ENCODE peak calls at places on chromosomes 1 and 21, in seven cellular contexts. J is thoracic aorta, T is brain microvascular endothelial cell, S is AG04450, Q is body of pancreas, C is left lung, R is transverse colon. Y is an unnamed sample.

GRCh38 chr1:35725591-35725990 is 6.9 kb upstream of the C1orf216 start:
- DNase-seq in C (no peak), S (no peak), J (no peak), Q (no peak), R (no peak), T (no peak), Y (no peak)

GRCh38 chr1:31327381-31327780 is 30.5 kb downstream of the ZCCHC17 start:
- DNase-seq in S (no peak), J (no peak), Q (no peak), R (no peak), T (no peak), C (no peak), Y (no peak)

GRCh38 chr21:45152265-45152746 is 77.9 kb downstream of the ADARB1 start:
- DNase-seq in C (peak; percentile 64), Q (no peak), S (no peak), R (peak; percentile 50), J (no peak), T (peak; percentile 61), Y (no peak)

GRCh38 chr1:153941826-153942725 is 4.4 kb downstream of the DENND4B start:
- DNase-seq in T (no peak), Q (no peak), C (peak; percentile 27), J (no peak), R (no peak), S (no peak), Y (peak; percentile 9)

GRCh38 chr1:209653915-209654351 is 1.7 kb upstream of the LAMB3 start:
- DNase-seq in R (peak; percentile 56), S (no peak), J (no peak), Q (peak; percentile 65), T (no peak), C (no peak), Y (no peak)

GRCh38 chr1:90716552-90717355 is at the start of gene BARHL2:
- DNase-seq in J (no peak), S (no peak), C (no peak), T (no peak), Q (no peak), R (no peak), Y (no peak)

GRCh38 chr1:169795687-169796086 is 980 bp upstream of the METTL18 start:
- DNase-seq in J (no peak), Q (no peak), R (no peak), C (no peak), S (no peak), T (no peak), Y (no peak)

GRCh38 chr1:167331650-167332049 is 111.0 kb downstream of the POU2F1 start:
- DNase-seq in T (no peak), R (no peak), S (no peak), C (no peak), J (no peak), Q (no peak), Y (no peak)

GRCh38 chr1:155324717-155325595 is 4.3 kb downstream of the RUSC1 start:
- DNase-seq in R (peak; percentile 77), J (no peak), C (peak; percentile 66), Q (peak; percentile 59), S (no peak), T (peak; percentile 36), Y (peak; percentile 55)

GRCh38 chr1:24984800-24985552 is 54.9 kb upstream of the RUNX3 start:
- DNase-seq in J (no peak), R (no peak), S (no peak), T (no peak), Q (no peak), C (no peak), Y (no peak)

GRCh38 chr1:16187748-16188401 is 24.6 kb downstream of the ARHGEF19 start:
- DNase-seq in S (peak; percentile 58), Q (peak; percentile 79), J (peak; percentile 37), R (peak; percentile 82), C (peak; percentile 72), T (peak; percentile 77), Y (peak; percentile 83)

GRCh38 chr1:100799548-100799947 is 80.0 kb downstream of the VCAM1 start:
- DNase-seq in R (no peak), T (no peak), C (no peak), Q (no peak), S (no peak), J (no peak), Y (no peak)

GRCh38 chr1:212237651-212238050 is 47.6 kb upstream of the PPP2R5A start:
- DNase-seq in Q (no peak), C (no peak), J (no peak), R (peak; percentile 34), S (no peak), T (no peak), Y (no peak)

GRCh38 chr1:229002451-229002960 is 267.2 kb downstream of the RHOU start:
- DNase-seq in J (no peak), T (no peak), S (no peak), C (no peak), R (no peak), Q (no peak), Y (no peak)

GRCh38 chr1:170707116-170707515 is 43.2 kb downstream of the PRRX1 start:
- DNase-seq in S (no peak), R (no peak), Q (no peak), C (no peak), T (no peak), J (no peak), Y (no peak)

GRCh38 chr1:1937061-1937460 is 18.0 kb upstream of the TMEM52 start:
- DNase-seq in Q (no peak), R (no peak), C (no peak), J (no peak), S (no peak), T (no peak), Y (no peak)

GRCh38 chr1:77516106-77516505 is 166.4 kb downstream of the ZZZ3 start:
- DNase-seq in J (no peak), S (no peak), C (no peak), Q (no peak), T (no peak), R (no peak), Y (no peak)
- H3K27ac ChIP-seq in J (no peak overlapping the region), S (peak overlapping the region; percentile 98), C (no peak overlapping the region), Q (no peak overlapping the region), T (no peak overlapping the region), R (no peak overlapping the region), Y (no peak overlapping the region)

GRCh38 chr21:38852708-38853107 is 47.0 kb downstream of the ETS2 start:
- DNase-seq in S (no peak), R (no peak), J (no peak), Q (no peak), T (no peak), C (no peak), Y (no peak)

GRCh38 chr21:38849776-38850175 is 44.0 kb downstream of the ETS2 start:
- DNase-seq in R (no peak), J (no peak), Q (no peak), T (no peak), S (no peak), C (no peak), Y (no peak)

GRCh38 chr21:38852278-38852677 is 46.5 kb downstream of the ETS2 start:
- DNase-seq in C (no peak), S (no peak), Q (no peak), T (no peak), J (no peak), R (no peak), Y (no peak)

GRCh38 chr21:38850277-38850951 is 44.7 kb downstream of the ETS2 start:
- DNase-seq in T (no peak), S (no peak), Q (no peak), J (no peak), C (no peak), R (no peak), Y (no peak)

GRCh38 chr21:38853421-38853919 is 47.7 kb downstream of the ETS2 start:
- DNase-seq in C (no peak), T (peak; percentile 95), Q (peak; percentile 25), S (peak; percentile 82), R (no peak), J (no peak), Y (no peak)
- H3K27ac ChIP-seq in C (no peak overlapping the region), T (peak overlapping the region; percentile 39), Q (no peak overlapping the region), S (peak overlapping the region; percentile 11), R (no peak overlapping the region), J (no peak overlapping the region), Y (no peak overlapping the region)

GRCh38 chr1:234535208-234535607 is 56.2 kb upstream of the TARBP1 start:
- DNase-seq in Q (no peak), S (no peak), C (no peak), T (no peak), J (no peak), R (no peak), Y (no peak)
- H3K27ac ChIP-seq in Q (peak overlapping the region; percentile 99), S (no peak overlapping the region), C (peak overlapping the region; percentile 84), T (peak overlapping the region; percentile 91), J (peak overlapping the region; percentile 99), R (peak overlapping the region; percentile 93), Y (peak overlapping the region; percentile 99)

GRCh38 chr1:40096646-40096976 is 441 bp downstream of the PPT1 start:
- DNase-seq in Q (no peak), C (no peak), S (no peak), J (no peak), T (no peak), R (peak; percentile 12), Y (no peak)

GRCh38 chr1:40094481-40095110 is 2.5 kb downstream of the PPT1 start:
- DNase-seq in T (no peak), Q (no peak), R (no peak), J (no peak), C (no peak), S (no peak), Y (no peak)

GRCh38 chr1:40092811-40093617 is 4.0 kb downstream of the PPT1 start:
- DNase-seq in Q (no peak), T (no peak), S (no peak), R (no peak), C (no peak), J (no peak), Y (no peak)

GRCh38 chr1:40092241-40092640 is 4.8 kb downstream of the PPT1 start:
- DNase-seq in Q (no peak), T (no peak), R (no peak), S (no peak), C (no peak), J (no peak), Y (no peak)

GRCh38 chr1:40096977-40097782 is at the start of gene PPT1:
- DNase-seq in Q (peak; percentile 70), C (peak; percentile 86), T (peak; percentile 46), J (peak; percentile 25), R (peak; percentile 82), S (no peak), Y (peak; percentile 79)
- H3K27ac ChIP-seq in Q (peak within 1 kb of the TSS; percentile 51), C (peak within 1 kb of the TSS; percentile 84), T (peak within 1 kb of the TSS; percentile 41), J (peak within 1 kb of the TSS; percentile 65), R (peak within 1 kb of the TSS; percentile 69), S (peak within 1 kb of the TSS; percentile 59), Y (peak within 1 kb of the TSS; percentile 52)